ENCODE peak calls at places on chromosome 2, in eight cellular contexts. One of them, this sample, is unnamed.

GRCh38 chr2:120218181-120218580 is 5.0 kb downstream of the TMEM185B start:
- DNase-seq in astrocyte of the spinal cord: no peak
- DNase-seq in kidney: no peak
- DNase-seq in upper lobe of right lung: no peak
- DNase-seq in cardiac muscle cell: no peak
- DNase-seq in HepG2: no peak
- DNase-seq in astrocyte of the cerebellum: no peak
- DNase-seq in dorsolateral prefrontal cortex: no peak
- DNase-seq in this sample: no peak

GRCh38 chr2:42127425-42128424 is 41.4 kb upstream of the EML4 start:
- DNase-seq in astrocyte of the spinal cord: no peak
- DNase-seq in kidney: no peak
- DNase-seq in upper lobe of right lung: no peak
- DNase-seq in cardiac muscle cell: no peak
- DNase-seq in HepG2: peak
- DNase-seq in astrocyte of the cerebellum: no peak
- DNase-seq in dorsolateral prefrontal cortex: peak
- DNase-seq in this sample: peak

GRCh38 chr2:155965415-155966070 is 367.0 kb downstream of the NR4A2 start:
- DNase-seq in astrocyte of the spinal cord: no peak
- DNase-seq in kidney: no peak
- DNase-seq in upper lobe of right lung: no peak
- DNase-seq in cardiac muscle cell: no peak
- DNase-seq in HepG2: no peak
- DNase-seq in astrocyte of the cerebellum: no peak
- DNase-seq in dorsolateral prefrontal cortex: no peak
- DNase-seq in this sample: no peak

GRCh38 chr2:15364561-15364960 is 196.6 kb downstream of the NBAS start:
- DNase-seq in astrocyte of the spinal cord: no peak
- DNase-seq in kidney: no peak
- DNase-seq in upper lobe of right lung: no peak
- DNase-seq in cardiac muscle cell: no peak
- DNase-seq in HepG2: no peak
- DNase-seq in astrocyte of the cerebellum: no peak
- DNase-seq in dorsolateral prefrontal cortex: no peak
- DNase-seq in this sample: no peak

GRCh38 chr2:138430181-138430580 is 71.4 kb upstream of the SPOPL start:
- DNase-seq in astrocyte of the spinal cord: no peak
- DNase-seq in kidney: no peak
- DNase-seq in upper lobe of right lung: no peak
- DNase-seq in cardiac muscle cell: no peak
- DNase-seq in HepG2: no peak
- DNase-seq in astrocyte of the cerebellum: no peak
- DNase-seq in dorsolateral prefrontal cortex: no peak
- DNase-seq in this sample: peak

GRCh38 chr2:137357641-137358040 is 592.3 kb downstream of the THSD7B start:
- DNase-seq in astrocyte of the spinal cord: no peak
- DNase-seq in kidney: no peak
- DNase-seq in upper lobe of right lung: no peak
- DNase-seq in cardiac muscle cell: no peak
- DNase-seq in HepG2: no peak
- DNase-seq in astrocyte of the cerebellum: no peak
- DNase-seq in dorsolateral prefrontal cortex: no peak
- DNase-seq in this sample: no peak

GRCh38 chr2:21779786-21780185 is 656.0 kb downstream of the TDRD15 start:
- DNase-seq in astrocyte of the spinal cord: no peak
- DNase-seq in kidney: no peak
- DNase-seq in upper lobe of right lung: no peak
- DNase-seq in cardiac muscle cell: no peak
- DNase-seq in HepG2: no peak
- DNase-seq in astrocyte of the cerebellum: no peak
- DNase-seq in dorsolateral prefrontal cortex: no peak
- DNase-seq in this sample: no peak

GRCh38 chr2:40034198-40034597 is 255.1 kb upstream of the THUMPD2 start:
- DNase-seq in astrocyte of the spinal cord: peak
- DNase-seq in kidney: no peak
- DNase-seq in upper lobe of right lung: no peak
- DNase-seq in cardiac muscle cell: no peak
- DNase-seq in HepG2: no peak
- DNase-seq in astrocyte of the cerebellum: no peak
- DNase-seq in dorsolateral prefrontal cortex: no peak
- DNase-seq in this sample: no peak

GRCh38 chr2:216777637-216778273 is 82.1 kb downstream of the TNP1 start:
- DNase-seq in astrocyte of the spinal cord: peak
- DNase-seq in kidney: no peak
- DNase-seq in upper lobe of right lung: no peak
- DNase-seq in cardiac muscle cell: peak
- DNase-seq in HepG2: peak
- DNase-seq in astrocyte of the cerebellum: no peak
- DNase-seq in dorsolateral prefrontal cortex: no peak
- DNase-seq in this sample: peak

GRCh38 chr2:85394256-85394655 is 15.9 kb downstream of the CAPG start:
- DNase-seq in astrocyte of the spinal cord: no peak
- DNase-seq in kidney: no peak
- DNase-seq in upper lobe of right lung: peak
- DNase-seq in cardiac muscle cell: no peak
- DNase-seq in HepG2: no peak
- DNase-seq in astrocyte of the cerebellum: no peak
- DNase-seq in dorsolateral prefrontal cortex: peak
- DNase-seq in this sample: no peak

GRCh38 chr2:129934044-129934822 is 45.2 kb upstream of the RAB6C start:
- DNase-seq in astrocyte of the spinal cord: no peak
- DNase-seq in kidney: no peak
- DNase-seq in upper lobe of right lung: no peak
- DNase-seq in cardiac muscle cell: peak
- DNase-seq in HepG2: no peak
- DNase-seq in astrocyte of the cerebellum: no peak
- DNase-seq in dorsolateral prefrontal cortex: no peak
- DNase-seq in this sample: no peak

GRCh38 chr2:9565436-9566153 is 10.0 kb upstream of the ADAM17 start:
- DNase-seq in astrocyte of the spinal cord: peak
- DNase-seq in kidney: peak
- DNase-seq in upper lobe of right lung: no peak
- DNase-seq in cardiac muscle cell: no peak
- DNase-seq in HepG2: no peak
- DNase-seq in astrocyte of the cerebellum: peak
- DNase-seq in dorsolateral prefrontal cortex: peak
- DNase-seq in this sample: peak

GRCh38 chr2:231393149-231394131 is 2.1 kb upstream of the B3GNT7 start:
- DNase-seq in astrocyte of the spinal cord: no peak
- DNase-seq in kidney: peak
- DNase-seq in upper lobe of right lung: peak
- DNase-seq in cardiac muscle cell: no peak
- DNase-seq in HepG2: peak
- DNase-seq in astrocyte of the cerebellum: no peak
- DNase-seq in dorsolateral prefrontal cortex: no peak
- DNase-seq in this sample: peak

GRCh38 chr2:85071096-85071495 is 62.1 kb upstream of the TCF7L1 start:
- DNase-seq in astrocyte of the spinal cord: no peak
- DNase-seq in kidney: no peak
- DNase-seq in upper lobe of right lung: no peak
- DNase-seq in cardiac muscle cell: no peak
- DNase-seq in HepG2: no peak
- DNase-seq in astrocyte of the cerebellum: no peak
- DNase-seq in dorsolateral prefrontal cortex: no peak
- DNase-seq in this sample: no peak

GRCh38 chr2:10963155-10963554 is 51.4 kb downstream of the KCNF1 start:
- DNase-seq in astrocyte of the spinal cord: peak
- DNase-seq in kidney: no peak
- DNase-seq in upper lobe of right lung: no peak
- DNase-seq in cardiac muscle cell: no peak
- DNase-seq in HepG2: no peak
- DNase-seq in astrocyte of the cerebellum: no peak
- DNase-seq in dorsolateral prefrontal cortex: peak
- DNase-seq in this sample: no peak

GRCh38 chr2:40665493-40666232 is 213.8 kb upstream of the SLC8A1 start:
- DNase-seq in astrocyte of the spinal cord: no peak
- DNase-seq in kidney: no peak
- DNase-seq in upper lobe of right lung: no peak
- DNase-seq in cardiac muscle cell: no peak
- DNase-seq in HepG2: no peak
- DNase-seq in astrocyte of the cerebellum: no peak
- DNase-seq in dorsolateral prefrontal cortex: no peak
- DNase-seq in this sample: no peak

GRCh38 chr2:66574701-66575624 is 140.0 kb downstream of the MEIS1 start:
- DNase-seq in astrocyte of the spinal cord: peak
- DNase-seq in kidney: peak
- DNase-seq in upper lobe of right lung: no peak
- DNase-seq in cardiac muscle cell: peak
- DNase-seq in HepG2: peak
- DNase-seq in astrocyte of the cerebellum: peak
- DNase-seq in dorsolateral prefrontal cortex: peak
- DNase-seq in this sample: no peak

GRCh38 chr2:17857016-17857415 is 21.5 kb upstream of the KCNS3 start:
- DNase-seq in astrocyte of the spinal cord: peak
- DNase-seq in kidney: no peak
- DNase-seq in upper lobe of right lung: no peak
- DNase-seq in cardiac muscle cell: no peak
- DNase-seq in HepG2: no peak
- DNase-seq in astrocyte of the cerebellum: no peak
- DNase-seq in dorsolateral prefrontal cortex: peak
- DNase-seq in this sample: no peak

GRCh38 chr2:70959851-70960832 is 18.3 kb upstream of the ANKRD53 start:
- DNase-seq in astrocyte of the spinal cord: no peak
- DNase-seq in kidney: no peak
- DNase-seq in upper lobe of right lung: peak
- DNase-seq in cardiac muscle cell: no peak
- DNase-seq in HepG2: no peak
- DNase-seq in astrocyte of the cerebellum: no peak
- DNase-seq in dorsolateral prefrontal cortex: no peak
- DNase-seq in this sample: no peak

GRCh38 chr2:207133493-207133861 is 32.3 kb downstream of the KLF7 start:
- DNase-seq in astrocyte of the spinal cord: no peak
- DNase-seq in kidney: peak
- DNase-seq in upper lobe of right lung: no peak
- DNase-seq in cardiac muscle cell: no peak
- DNase-seq in HepG2: no peak
- DNase-seq in astrocyte of the cerebellum: no peak
- DNase-seq in dorsolateral prefrontal cortex: no peak
- DNase-seq in this sample: no peak

GRCh38 chr2:64859208-64860161 is 129.7 kb upstream of the SLC1A4 start:
- DNase-seq in astrocyte of the spinal cord: peak
- DNase-seq in kidney: peak
- DNase-seq in upper lobe of right lung: peak
- DNase-seq in cardiac muscle cell: peak
- DNase-seq in HepG2: no peak
- DNase-seq in astrocyte of the cerebellum: peak
- DNase-seq in dorsolateral prefrontal cortex: peak
- DNase-seq in this sample: peak

GRCh38 chr2:46276652-46277051 is 20.6 kb upstream of the EPAS1 start:
- DNase-seq in astrocyte of the spinal cord: no peak
- DNase-seq in kidney: no peak
- DNase-seq in upper lobe of right lung: no peak
- DNase-seq in cardiac muscle cell: no peak
- DNase-seq in HepG2: no peak
- DNase-seq in astrocyte of the cerebellum: no peak
- DNase-seq in dorsolateral prefrontal cortex: no peak
- DNase-seq in this sample: no peak
- TF ChIP-seq CTCF in astrocyte of the spinal cord: peak
- TF ChIP-seq CTCF in kidney: peak
- TF ChIP-seq CTCF in upper lobe of right lung: peak
- TF ChIP-seq CTCF in cardiac muscle cell: peak
- TF ChIP-seq CTCF in HepG2: peak
- TF ChIP-seq CTCF in astrocyte of the cerebellum: peak
- TF ChIP-seq CTCF in dorsolateral prefrontal cortex: no peak
- TF ChIP-seq CTCF in this sample: no peak

GRCh38 chr2:236166781-236167296 is 1.3 kb downstream of the GBX2 start:
- DNase-seq in astrocyte of the spinal cord: no peak
- DNase-seq in kidney: no peak
- DNase-seq in upper lobe of right lung: peak
- DNase-seq in cardiac muscle cell: no peak
- DNase-seq in HepG2: no peak
- DNase-seq in astrocyte of the cerebellum: no peak
- DNase-seq in dorsolateral prefrontal cortex: no peak
- DNase-seq in this sample: no peak

GRCh38 chr2:236166157-236166780 is 1.9 kb downstream of the GBX2 start:
- DNase-seq in astrocyte of the spinal cord: no peak
- DNase-seq in kidney: no peak
- DNase-seq in upper lobe of right lung: peak
- DNase-seq in cardiac muscle cell: no peak
- DNase-seq in HepG2: no peak
- DNase-seq in astrocyte of the cerebellum: no peak
- DNase-seq in dorsolateral prefrontal cortex: no peak
- DNase-seq in this sample: no peak

GRCh38 chr2:236168110-236169067 is at the start of gene GBX2:
- DNase-seq in astrocyte of the spinal cord: peak
- DNase-seq in kidney: no peak
- DNase-seq in upper lobe of right lung: peak
- DNase-seq in cardiac muscle cell: peak
- DNase-seq in HepG2: no peak
- DNase-seq in astrocyte of the cerebellum: no peak
- DNase-seq in dorsolateral prefrontal cortex: no peak
- DNase-seq in this sample: no peak

GRCh38 chr2:236169151-236169721 is 1.1 kb upstream of the GBX2 start:
- DNase-seq in astrocyte of the spinal cord: no peak
- DNase-seq in kidney: no peak
- DNase-seq in upper lobe of right lung: peak
- DNase-seq in cardiac muscle cell: no peak
- DNase-seq in HepG2: no peak
- DNase-seq in astrocyte of the cerebellum: no peak
- DNase-seq in dorsolateral prefrontal cortex: no peak
- DNase-seq in this sample: no peak

GRCh38 chr2:236167297-236168109 is 683 bp downstream of the GBX2 start:
- DNase-seq in astrocyte of the spinal cord: peak
- DNase-seq in kidney: peak
- DNase-seq in upper lobe of right lung: peak
- DNase-seq in cardiac muscle cell: peak
- DNase-seq in HepG2: no peak
- DNase-seq in astrocyte of the cerebellum: no peak
- DNase-seq in dorsolateral prefrontal cortex: no peak
- DNase-seq in this sample: no peak
- H3K4me3 ChIP-seq in astrocyte of the spinal cord: peak
- H3K4me3 ChIP-seq in kidney: no peak
- H3K4me3 ChIP-seq in upper lobe of right lung: peak
- H3K4me3 ChIP-seq in cardiac muscle cell: peak
- H3K4me3 ChIP-seq in HepG2: peak
- H3K4me3 ChIP-seq in astrocyte of the cerebellum: peak
- H3K4me3 ChIP-seq in dorsolateral prefrontal cortex: no peak
- H3K4me3 ChIP-seq in this sample: no peak

GRCh38 chr2:239290618-239291504 is 110.0 kb downstream of the HDAC4 start:
- DNase-seq in astrocyte of the spinal cord: peak
- DNase-seq in kidney: no peak
- DNase-seq in upper lobe of right lung: peak
- DNase-seq in cardiac muscle cell: peak
- DNase-seq in HepG2: no peak
- DNase-seq in astrocyte of the cerebellum: peak
- DNase-seq in dorsolateral prefrontal cortex: peak
- DNase-seq in this sample: no peak
- TF ChIP-seq CTCF in astrocyte of the spinal cord: peak
- TF ChIP-seq CTCF in kidney: no peak
- TF ChIP-seq CTCF in upper lobe of right lung: no peak
- TF ChIP-seq CTCF in cardiac muscle cell: no peak
- TF ChIP-seq CTCF in HepG2: no peak
- TF ChIP-seq CTCF in astrocyte of the cerebellum: peak
- TF ChIP-seq CTCF in dorsolateral prefrontal cortex: no peak
- TF ChIP-seq CTCF in this sample: no peak

GRCh38 chr2:208509586-208509985 is 103.0 kb downstream of the PTH2R start:
- DNase-seq in astrocyte of the spinal cord: no peak
- DNase-seq in kidney: no peak
- DNase-seq in upper lobe of right lung: no peak
- DNase-seq in cardiac muscle cell: no peak
- DNase-seq in HepG2: no peak
- DNase-seq in astrocyte of the cerebellum: no peak
- DNase-seq in dorsolateral prefrontal cortex: no peak
- DNase-seq in this sample: no peak

GRCh38 chr2:208511016-208511415 is 104.4 kb downstream of the PTH2R start:
- DNase-seq in astrocyte of the spinal cord: no peak
- DNase-seq in kidney: no peak
- DNase-seq in upper lobe of right lung: no peak
- DNase-seq in cardiac muscle cell: no peak
- DNase-seq in HepG2: no peak
- DNase-seq in astrocyte of the cerebellum: no peak
- DNase-seq in dorsolateral prefrontal cortex: no peak
- DNase-seq in this sample: no peak

GRCh38 chr2:208515099-208515498 is 108.5 kb downstream of the PTH2R start:
- DNase-seq in astrocyte of the spinal cord: no peak
- DNase-seq in kidney: no peak
- DNase-seq in upper lobe of right lung: no peak
- DNase-seq in cardiac muscle cell: no peak
- DNase-seq in HepG2: no peak
- DNase-seq in astrocyte of the cerebellum: no peak
- DNase-seq in dorsolateral prefrontal cortex: no peak
- DNase-seq in this sample: no peak
- H3K4me3 ChIP-seq in astrocyte of the spinal cord: no peak
- H3K4me3 ChIP-seq in kidney: no peak
- H3K4me3 ChIP-seq in upper lobe of right lung: no peak
- H3K4me3 ChIP-seq in cardiac muscle cell: no peak
- H3K4me3 ChIP-seq in HepG2: no peak
- H3K4me3 ChIP-seq in astrocyte of the cerebellum: no peak
- H3K4me3 ChIP-seq in dorsolateral prefrontal cortex: no peak
- H3K4me3 ChIP-seq in this sample: no peak